ENCODE peak calls at places on chromosome 2, in nine cellular contexts. Z is mesenchymal stem cell, L is AG10803, U is adrenal gland, C is posterior vena cava, I is astrocyte of the spinal cord, K is HS-5, S is T follicular helper cell, P is H54. G is an unnamed sample.
A peak's percentile ranks its signal among the peaks of the same experiment; 100 is the strongest.

GRCh38 chr2:1628893-1629292 is 115.4 kb downstream of the PXDN start:
- DNase-seq in U (no peak), K (no peak), P (no peak), L (peak; percentile 80), I (no peak), C (peak; percentile 76), S (no peak), Z (peak; percentile 51), G (no peak)

GRCh38 chr2:85607268-85608215 is 4.3 kb downstream of the C2orf68 start:
- DNase-seq in S (no peak), U (no peak), C (no peak), P (no peak), K (no peak), I (no peak), L (no peak), Z (no peak), G (no peak)

GRCh38 chr2:100988630-100989417 is 13.3 kb upstream of the RPL31 start:
- DNase-seq in Z (peak; percentile 69), U (no peak), K (no peak), P (no peak), I (no peak), C (no peak), L (peak; percentile 76), S (no peak), G (peak; percentile 37)

GRCh38 chr2:148531175-148532048 is 113.1 kb upstream of the EPC2 start:
- DNase-seq in P (no peak), U (no peak), K (no peak), Z (no peak), S (no peak), C (no peak), L (no peak), I (no peak), G (no peak)

GRCh38 chr2:118748245-118748885 is 99.1 kb downstream of the EN1 start:
- DNase-seq in S (no peak), I (no peak), K (no peak), L (peak; percentile 40), P (no peak), Z (no peak), C (no peak), U (no peak), G (no peak)

GRCh38 chr2:61443342-61444041 is 27.4 kb downstream of the USP34 start:
- DNase-seq in P (no peak), S (no peak), U (no peak), C (no peak), Z (no peak), K (no peak), L (no peak), I (no peak), G (no peak)

GRCh38 chr2:60215295-60215990 is 338.0 kb downstream of the BCL11A start:
- DNase-seq in Z (no peak), P (no peak), S (no peak), I (no peak), K (no peak), C (no peak), U (no peak), L (no peak), G (no peak)

GRCh38 chr2:152348388-152348787 is 13.4 kb downstream of the FMNL2 start:
- DNase-seq in Z (peak; percentile 20), I (no peak), S (no peak), U (no peak), C (no peak), P (no peak), L (no peak), K (no peak), G (no peak)

GRCh38 chr2:157761520-157761919 is 114.6 kb downstream of the ACVR1 start:
- DNase-seq in L (peak; percentile 46), U (no peak), C (no peak), I (peak; percentile 52), S (no peak), K (no peak), Z (peak; percentile 36), P (no peak), G (no peak)

GRCh38 chr2:102386867-102387541 is 31.4 kb downstream of the IL18R1 start:
- DNase-seq in P (no peak), L (no peak), S (no peak), I (no peak), K (no peak), C (no peak), Z (no peak), U (no peak), G (no peak)

GRCh38 chr2:108936076-108936867 is 52.7 kb downstream of the EDAR start:
- DNase-seq in S (no peak), L (no peak), I (no peak), U (no peak), Z (no peak), P (no peak), C (no peak), K (no peak), G (no peak)